ENCODE peak calls at places on chromosome 6, in ten cellular contexts. One of them, this sample, is unnamed.

GRCh38 chr6:3745566-3746118 is 5.9 kb downstream of the PXDC1 start:
- DNase-seq in left ventricle myocardium inferior: no peak
- DNase-seq in breast epithelium: no peak
- DNase-seq in PC-3: no peak
- DNase-seq in fibroblast of lung: no peak
- DNase-seq in right lobe of liver: no peak
- DNase-seq in mesenchymal stem cell: no peak
- DNase-seq in colonic mucosa: no peak
- DNase-seq in cardiac muscle cell: no peak
- DNase-seq in heart left ventricle: no peak
- DNase-seq in this sample: no peak

GRCh38 chr6:82160255-82160990 is 87.1 kb downstream of the IBTK start:
- DNase-seq in left ventricle myocardium inferior: no peak
- DNase-seq in fibroblast of lung: no peak
- DNase-seq in cardiac muscle cell: no peak
- DNase-seq in mesenchymal stem cell: no peak
- DNase-seq in right lobe of liver: no peak
- DNase-seq in colonic mucosa: no peak
- DNase-seq in PC-3: no peak
- DNase-seq in breast epithelium: no peak
- DNase-seq in heart left ventricle: no peak
- DNase-seq in this sample: no peak

GRCh38 chr6:107571354-107571753 is 81.4 kb downstream of the SOBP start:
- DNase-seq in heart left ventricle: no peak
- DNase-seq in cardiac muscle cell: no peak
- DNase-seq in right lobe of liver: no peak
- DNase-seq in fibroblast of lung: no peak
- DNase-seq in mesenchymal stem cell: no peak
- DNase-seq in left ventricle myocardium inferior: no peak
- DNase-seq in breast epithelium: no peak
- DNase-seq in colonic mucosa: no peak
- DNase-seq in PC-3: no peak
- DNase-seq in this sample: no peak

GRCh38 chr6:167906899-167907298 is 80.2 kb downstream of the AFDN start:
- DNase-seq in heart left ventricle: peak; percentile 70
- DNase-seq in mesenchymal stem cell: no peak
- DNase-seq in fibroblast of lung: peak; percentile 3
- DNase-seq in left ventricle myocardium inferior: peak; percentile 46
- DNase-seq in PC-3: no peak
- DNase-seq in colonic mucosa: peak; percentile 58
- DNase-seq in cardiac muscle cell: peak; percentile 74
- DNase-seq in right lobe of liver: peak; percentile 77
- DNase-seq in breast epithelium: peak; percentile 70
- DNase-seq in this sample: peak; percentile 67

GRCh38 chr6:24489881-24490280 is 503 bp upstream of the GPLD1 start:
- DNase-seq in cardiac muscle cell: no peak
- DNase-seq in heart left ventricle: no peak
- DNase-seq in breast epithelium: no peak
- DNase-seq in colonic mucosa: no peak
- DNase-seq in left ventricle myocardium inferior: no peak
- DNase-seq in mesenchymal stem cell: peak; percentile 28
- DNase-seq in right lobe of liver: no peak
- DNase-seq in PC-3: no peak
- DNase-seq in fibroblast of lung: peak; percentile 49
- DNase-seq in this sample: peak; percentile 21

GRCh38 chr6:36333889-36334288 is 2.8 kb downstream of the BNIP5 start:
- DNase-seq in PC-3: no peak
- DNase-seq in cardiac muscle cell: no peak
- DNase-seq in fibroblast of lung: peak; percentile 36
- DNase-seq in right lobe of liver: no peak
- DNase-seq in left ventricle myocardium inferior: no peak
- DNase-seq in mesenchymal stem cell: no peak
- DNase-seq in heart left ventricle: no peak
- DNase-seq in breast epithelium: no peak
- DNase-seq in colonic mucosa: no peak
- DNase-seq in this sample: no peak

GRCh38 chr6:36599791-36600209 is 5.6 kb downstream of the SRSF3 start:
- DNase-seq in heart left ventricle: peak; percentile 47
- DNase-seq in left ventricle myocardium inferior: no peak
- DNase-seq in breast epithelium: peak; percentile 40
- DNase-seq in colonic mucosa: no peak
- DNase-seq in right lobe of liver: peak; percentile 57
- DNase-seq in cardiac muscle cell: peak; percentile 45
- DNase-seq in PC-3: no peak
- DNase-seq in mesenchymal stem cell: peak; percentile 58
- DNase-seq in fibroblast of lung: peak; percentile 65
- DNase-seq in this sample: peak; percentile 62

GRCh38 chr6:149306967-149307366 is 10.5 kb upstream of the TAB2 start:
- DNase-seq in mesenchymal stem cell: peak; percentile 64
- DNase-seq in breast epithelium: no peak
- DNase-seq in cardiac muscle cell: no peak
- DNase-seq in heart left ventricle: no peak
- DNase-seq in PC-3: no peak
- DNase-seq in colonic mucosa: no peak
- DNase-seq in fibroblast of lung: peak; percentile 43
- DNase-seq in left ventricle myocardium inferior: no peak
- DNase-seq in right lobe of liver: no peak
- DNase-seq in this sample: no peak

GRCh38 chr6:28646650-28647049 is 121.0 kb downstream of the GPX5 start:
- DNase-seq in mesenchymal stem cell: no peak
- DNase-seq in heart left ventricle: no peak
- DNase-seq in cardiac muscle cell: no peak
- DNase-seq in PC-3: no peak
- DNase-seq in right lobe of liver: no peak
- DNase-seq in fibroblast of lung: no peak
- DNase-seq in breast epithelium: no peak
- DNase-seq in colonic mucosa: no peak
- DNase-seq in left ventricle myocardium inferior: no peak
- DNase-seq in this sample: no peak
- H3K27me3 ChIP-seq in mesenchymal stem cell: peaks cover 2% of the 10 kb centered on the region
- H3K27me3 ChIP-seq in heart left ventricle: peaks cover 56% of the 10 kb centered on the region
- H3K27me3 ChIP-seq in cardiac muscle cell: no peaks in the 10 kb centered on the region
- H3K27me3 ChIP-seq in PC-3: no peaks in the 10 kb centered on the region
- H3K27me3 ChIP-seq in right lobe of liver: peaks cover 17% of the 10 kb centered on the region
- H3K27me3 ChIP-seq in fibroblast of lung: no peaks in the 10 kb centered on the region
- H3K27me3 ChIP-seq in breast epithelium: peaks cover 31% of the 10 kb centered on the region
- H3K27me3 ChIP-seq in colonic mucosa: no peaks in the 10 kb centered on the region
- H3K27me3 ChIP-seq in left ventricle myocardium inferior: peaks cover 80% of the 10 kb centered on the region
- H3K27me3 ChIP-seq in this sample: no peaks in the 10 kb centered on the region

DNA sequence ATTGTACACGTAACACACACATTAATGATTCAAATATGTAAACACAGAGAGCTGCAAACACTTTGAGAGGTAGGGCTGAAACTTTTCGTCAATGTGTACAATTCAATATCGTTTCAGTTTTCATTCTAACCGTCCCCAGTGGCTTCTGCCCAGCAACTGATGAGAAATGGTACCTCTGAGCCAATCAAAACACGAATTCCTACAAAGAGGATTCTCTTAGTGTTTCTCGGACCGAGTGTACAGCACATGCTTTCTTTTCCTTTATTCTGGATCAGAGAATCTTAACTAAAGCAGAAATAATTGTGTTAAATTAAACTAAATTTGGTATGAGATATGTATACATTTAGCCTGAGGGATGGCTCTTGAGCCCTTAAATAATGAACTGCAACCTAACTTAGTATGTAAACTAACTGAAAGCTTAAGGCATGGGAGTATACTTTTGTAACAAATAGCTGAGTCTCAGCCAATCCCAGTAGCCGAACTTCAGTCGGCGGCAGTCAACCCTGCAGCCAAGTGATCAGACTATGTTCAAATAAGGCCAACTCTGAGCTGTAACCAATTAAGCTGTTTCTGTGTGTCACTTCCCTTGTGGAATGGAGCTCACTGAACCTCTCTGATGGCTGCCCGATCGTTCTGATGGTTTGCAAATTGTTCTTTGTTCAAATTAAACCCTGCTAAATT is 16.1 kb downstream of the BTN2A1 start:
- DNase-seq in mesenchymal stem cell: peak; percentile 95
- DNase-seq in cardiac muscle cell: peak; percentile 72
- DNase-seq in breast epithelium: peak; percentile 91
- DNase-seq in heart left ventricle: peak; percentile 78
- DNase-seq in right lobe of liver: peak; percentile 86
- DNase-seq in left ventricle myocardium inferior: peak; percentile 73
- DNase-seq in PC-3: peak; percentile 94
- DNase-seq in colonic mucosa: peak; percentile 86
- DNase-seq in fibroblast of lung: peak; percentile 97
- DNase-seq in this sample: peak; percentile 90
- H3K4me1 ChIP-seq in mesenchymal stem cell: peaks cover 13% of the 10 kb centered on the region
- H3K4me1 ChIP-seq in cardiac muscle cell: peaks cover 8% of the 10 kb centered on the region
- H3K4me1 ChIP-seq in breast epithelium: no peaks in the 10 kb centered on the region
- H3K4me1 ChIP-seq in heart left ventricle: peaks cover 18% of the 10 kb centered on the region
- H3K4me1 ChIP-seq in right lobe of liver: no peaks in the 10 kb centered on the region
- H3K4me1 ChIP-seq in left ventricle myocardium inferior: peaks cover 18% of the 10 kb centered on the region
- H3K4me1 ChIP-seq in PC-3: peaks cover 30% of the 10 kb centered on the region
- H3K4me1 ChIP-seq in colonic mucosa: peaks cover 7% of the 10 kb centered on the region
- H3K4me1 ChIP-seq in fibroblast of lung: peaks cover 7% of the 10 kb centered on the region
- H3K4me1 ChIP-seq in this sample: no peaks in the 10 kb centered on the region

GRCh38 chr6:129890164-129890563 is 29.0 kb upstream of the TMEM244 start:
- DNase-seq in mesenchymal stem cell: no peak
- DNase-seq in fibroblast of lung: peak; percentile 82
- DNase-seq in left ventricle myocardium inferior: no peak
- DNase-seq in right lobe of liver: no peak
- DNase-seq in breast epithelium: no peak
- DNase-seq in colonic mucosa: no peak
- DNase-seq in PC-3: peak; percentile 59
- DNase-seq in heart left ventricle: no peak
- DNase-seq in cardiac muscle cell: no peak
- DNase-seq in this sample: no peak

GRCh38 chr6:129894904-129895303 is 33.8 kb upstream of the TMEM244 start:
- DNase-seq in colonic mucosa: no peak
- DNase-seq in fibroblast of lung: no peak
- DNase-seq in mesenchymal stem cell: peak; percentile 5
- DNase-seq in PC-3: no peak
- DNase-seq in cardiac muscle cell: no peak
- DNase-seq in right lobe of liver: no peak
- DNase-seq in breast epithelium: no peak
- DNase-seq in heart left ventricle: no peak
- DNase-seq in left ventricle myocardium inferior: no peak
- DNase-seq in this sample: no peak

GRCh38 chr6:129890701-129891100 is 29.6 kb upstream of the TMEM244 start:
- DNase-seq in heart left ventricle: no peak
- DNase-seq in PC-3: peak; percentile 39
- DNase-seq in breast epithelium: no peak
- DNase-seq in colonic mucosa: no peak
- DNase-seq in right lobe of liver: no peak
- DNase-seq in fibroblast of lung: peak; percentile 34
- DNase-seq in cardiac muscle cell: no peak
- DNase-seq in mesenchymal stem cell: no peak
- DNase-seq in left ventricle myocardium inferior: no peak
- DNase-seq in this sample: no peak

GRCh38 chr6:129895692-129896091 is 34.6 kb upstream of the TMEM244 start:
- DNase-seq in breast epithelium: no peak
- DNase-seq in fibroblast of lung: peak; percentile 12
- DNase-seq in mesenchymal stem cell: no peak
- DNase-seq in left ventricle myocardium inferior: no peak
- DNase-seq in cardiac muscle cell: no peak
- DNase-seq in PC-3: peak; percentile 41
- DNase-seq in right lobe of liver: no peak
- DNase-seq in heart left ventricle: no peak
- DNase-seq in colonic mucosa: no peak
- DNase-seq in this sample: no peak

DNA sequence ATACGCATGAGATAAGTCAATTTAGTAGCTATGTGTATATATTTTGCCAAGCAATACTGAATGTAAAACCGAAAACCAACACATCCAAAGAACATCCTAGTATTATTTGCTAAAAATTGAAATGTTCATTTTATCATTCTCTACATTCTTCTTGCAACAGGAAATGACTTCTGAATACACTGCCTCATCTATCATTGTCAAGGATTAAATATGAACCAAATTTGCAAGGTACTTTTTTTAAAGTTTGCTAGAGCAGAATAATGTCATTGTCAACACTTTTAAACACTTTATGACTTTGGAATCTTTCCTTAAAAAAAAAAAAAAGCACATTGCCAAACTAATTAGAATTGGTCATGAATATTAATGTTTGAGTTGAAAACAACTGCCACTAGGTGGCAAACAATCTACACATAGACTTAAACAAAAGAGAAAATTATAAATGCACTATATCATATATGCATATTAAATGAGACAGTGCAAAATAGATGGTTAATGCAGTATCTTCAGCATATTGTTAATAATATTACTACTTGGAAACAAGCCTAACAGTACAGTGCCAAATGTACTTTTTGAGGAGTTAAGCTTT is 32.5 kb upstream of the TMEM244 start:
- DNase-seq in PC-3: peak; percentile 14
- DNase-seq in colonic mucosa: no peak
- DNase-seq in fibroblast of lung: peak; percentile 38
- DNase-seq in breast epithelium: no peak
- DNase-seq in left ventricle myocardium inferior: no peak
- DNase-seq in right lobe of liver: no peak
- DNase-seq in cardiac muscle cell: no peak
- DNase-seq in mesenchymal stem cell: peak; percentile 44
- DNase-seq in heart left ventricle: no peak
- DNase-seq in this sample: no peak
- H3K27me3 ChIP-seq in PC-3: no peaks in the 10 kb centered on the region
- H3K27me3 ChIP-seq in colonic mucosa: no peaks in the 10 kb centered on the region
- H3K27me3 ChIP-seq in fibroblast of lung: no peaks in the 10 kb centered on the region
- H3K27me3 ChIP-seq in breast epithelium: no peaks in the 10 kb centered on the region
- H3K27me3 ChIP-seq in left ventricle myocardium inferior: peaks cover 11% of the 10 kb centered on the region
- H3K27me3 ChIP-seq in right lobe of liver: no peaks in the 10 kb centered on the region
- H3K27me3 ChIP-seq in cardiac muscle cell: peaks cover 10% of the 10 kb centered on the region
- H3K27me3 ChIP-seq in mesenchymal stem cell: no peaks in the 10 kb centered on the region
- H3K27me3 ChIP-seq in heart left ventricle: no peaks in the 10 kb centered on the region
- H3K27me3 ChIP-seq in this sample: no peaks in the 10 kb centered on the region

GRCh38 chr6:159062564-159062945 is 17.8 kb upstream of the TAGAP start:
- DNase-seq in left ventricle myocardium inferior: no peak
- DNase-seq in heart left ventricle: no peak
- DNase-seq in colonic mucosa: no peak
- DNase-seq in cardiac muscle cell: no peak
- DNase-seq in fibroblast of lung: no peak
- DNase-seq in breast epithelium: no peak
- DNase-seq in right lobe of liver: no peak
- DNase-seq in PC-3: no peak
- DNase-seq in mesenchymal stem cell: no peak
- DNase-seq in this sample: no peak

GRCh38 chr6:159065091-159065490 is 20.3 kb upstream of the TAGAP start:
- DNase-seq in colonic mucosa: no peak
- DNase-seq in breast epithelium: no peak
- DNase-seq in heart left ventricle: no peak
- DNase-seq in cardiac muscle cell: no peak
- DNase-seq in fibroblast of lung: no peak
- DNase-seq in left ventricle myocardium inferior: no peak
- DNase-seq in PC-3: no peak
- DNase-seq in mesenchymal stem cell: no peak
- DNase-seq in right lobe of liver: no peak
- DNase-seq in this sample: no peak

GRCh38 chr6:159062965-159063364 is 18.2 kb upstream of the TAGAP start:
- DNase-seq in fibroblast of lung: no peak
- DNase-seq in mesenchymal stem cell: no peak
- DNase-seq in colonic mucosa: no peak
- DNase-seq in PC-3: no peak
- DNase-seq in right lobe of liver: no peak
- DNase-seq in left ventricle myocardium inferior: no peak
- DNase-seq in breast epithelium: no peak
- DNase-seq in heart left ventricle: no peak
- DNase-seq in cardiac muscle cell: no peak
- DNase-seq in this sample: no peak

GRCh38 chr6:159061805-159062563 is 17.2 kb upstream of the TAGAP start:
- DNase-seq in colonic mucosa: no peak
- DNase-seq in breast epithelium: no peak
- DNase-seq in mesenchymal stem cell: no peak
- DNase-seq in left ventricle myocardium inferior: no peak
- DNase-seq in cardiac muscle cell: no peak
- DNase-seq in fibroblast of lung: no peak
- DNase-seq in PC-3: no peak
- DNase-seq in heart left ventricle: no peak
- DNase-seq in right lobe of liver: no peak
- DNase-seq in this sample: no peak

DNA sequence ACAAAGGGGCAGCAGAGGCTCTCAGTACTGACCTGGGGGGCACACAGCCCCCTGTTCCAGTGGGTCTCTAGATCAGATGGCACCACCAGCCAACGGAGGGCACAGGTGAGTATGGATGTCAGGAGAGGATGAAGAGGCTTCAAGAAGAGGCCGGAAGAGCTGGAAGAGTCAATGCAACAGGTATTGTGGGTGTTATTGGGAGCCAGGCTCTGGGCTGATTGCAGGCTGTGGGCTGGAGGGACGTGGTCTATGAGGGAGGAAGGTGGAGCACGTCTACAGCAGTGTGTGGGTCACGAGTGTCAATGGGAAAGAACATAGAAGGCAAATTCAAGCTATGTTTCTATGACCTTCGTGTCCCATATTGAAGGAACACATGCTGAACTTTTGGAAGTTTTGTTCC is 18.8 kb upstream of the TAGAP start:
- DNase-seq in heart left ventricle: no peak
- DNase-seq in cardiac muscle cell: no peak
- DNase-seq in fibroblast of lung: no peak
- DNase-seq in breast epithelium: no peak
- DNase-seq in mesenchymal stem cell: no peak
- DNase-seq in left ventricle myocardium inferior: no peak
- DNase-seq in colonic mucosa: no peak
- DNase-seq in right lobe of liver: no peak
- DNase-seq in PC-3: no peak
- DNase-seq in this sample: no peak
- H3K4me1 ChIP-seq in heart left ventricle: no peaks in the 10 kb centered on the region
- H3K4me1 ChIP-seq in cardiac muscle cell: no peaks in the 10 kb centered on the region
- H3K4me1 ChIP-seq in fibroblast of lung: no peaks in the 10 kb centered on the region
- H3K4me1 ChIP-seq in breast epithelium: no peaks in the 10 kb centered on the region
- H3K4me1 ChIP-seq in mesenchymal stem cell: no peaks in the 10 kb centered on the region
- H3K4me1 ChIP-seq in left ventricle myocardium inferior: no peaks in the 10 kb centered on the region
- H3K4me1 ChIP-seq in colonic mucosa: no peaks in the 10 kb centered on the region
- H3K4me1 ChIP-seq in right lobe of liver: no peaks in the 10 kb centered on the region
- H3K4me1 ChIP-seq in PC-3: no peaks in the 10 kb centered on the region
- H3K4me1 ChIP-seq in this sample: no peaks in the 10 kb centered on the region

This sample was measured in right atrium auricular region.